ENCODE peak calls at places on chromosomes 5 and 9, in six cellular contexts. Q is ecto neural progenitor cell; X is activated naive CD8-positive, alpha-beta T cell treated with anti-CD3 and anti-CD28 coated beads, Interleukin-2, amount 50 U/mL, for 24 hours; N is coronary artery; M is Right ventricle myocardium superior; F is stimulated activated CD8-positive, alpha-beta memory T cell treated with anti-CD3 and anti-CD28 coated beads, Interleukin-2, amount 100 ng/mL, for 48 hours. A is an unnamed sample.

GRCh38 chr9:89814340-89815040 is 209.7 kb downstream of the GADD45G start:
- DNase-seq in Q (peak), X (no peak), N (peak), M (no peak), F (no peak), A (peak)

GRCh38 chr5:133245191-133246052 is 193.6 kb downstream of the HSPA4 start:
- DNase-seq in Q (no peak), X (peak), N (no peak), M (no peak), F (peak), A (peak)

GRCh38 chr5:79936644-79937216 is 54.3 kb downstream of the MTX3 start:
- DNase-seq in Q (no peak), X (no peak), N (no peak), M (no peak), F (no peak), A (no peak)

GRCh38 chr5:175743676-175744210 is 85.9 kb downstream of the HRH2 start:
- DNase-seq in Q (peak), X (no peak), N (no peak), M (no peak), F (no peak), A (no peak)

GRCh38 chr9:10855847-10856246 is 243.0 kb upstream of the PTPRD start:
- DNase-seq in Q (no peak), X (no peak), N (no peak), M (no peak), F (no peak), A (no peak)

GRCh38 chr9:68980341-68980914 is 33.5 kb downstream of the PRKACG start:
- DNase-seq in Q (no peak), X (no peak), N (no peak), M (no peak), F (no peak), A (no peak)

GRCh38 chr9:134858051-134858841 is 22.4 kb upstream of the FCN2 start:
- DNase-seq in Q (no peak), X (peak), N (peak), M (peak), F (no peak), A (peak)

GRCh38 chr9:37953775-37954437 is 50.0 kb upstream of the SLC25A51 start:
- DNase-seq in Q (no peak), X (peak), N (no peak), M (no peak), F (no peak), A (peak)

GRCh38 chr5:54206580-54207229 is 103.7 kb downstream of the ARL15 start:
- DNase-seq in Q (no peak), X (no peak), N (no peak), M (no peak), F (no peak), A (no peak)

GRCh38 chr9:127214421-127215265 is 49.9 kb upstream of the GARNL3 start:
- DNase-seq in Q (no peak), X (peak), N (no peak), M (no peak), F (peak), A (peak)

GRCh38 chr9:86940774-86941173 is 6.5 kb downstream of the GAS1 start:
- DNase-seq in Q (no peak), X (no peak), N (no peak), M (no peak), F (no peak), A (no peak)

GRCh38 chr9:110638381-110638954 is 30.1 kb upstream of the MUSK start:
- DNase-seq in Q (no peak), X (no peak), N (no peak), M (no peak), F (no peak), A (no peak)

GRCh38 chr9:7006417-7006816 is 248.6 kb downstream of the KDM4C start:
- DNase-seq in Q (no peak), X (no peak), N (no peak), M (no peak), F (no peak), A (no peak)

GRCh38 chr5:140631831-140632365 is 1.1 kb downstream of the CD14 start:
- DNase-seq in Q (no peak), X (no peak), N (no peak), M (peak), F (no peak), A (peak)

GRCh38 chr9:11038956-11039355 is 426.2 kb upstream of the PTPRD start:
- DNase-seq in Q (no peak), X (no peak), N (no peak), M (no peak), F (no peak), A (no peak)

GRCh38 chr9:129328357-129329103 is 150.5 kb upstream of the IER5L start:
- DNase-seq in Q (no peak), X (peak), N (no peak), M (no peak), F (no peak), A (peak)

GRCh38 chr9:96327694-96328352 is 25.8 kb upstream of the HSD17B3 start:
- DNase-seq in Q (no peak), X (peak), N (no peak), M (no peak), F (no peak), A (peak)

GRCh38 chr9:103152473-103152872 is 157.3 kb downstream of the CYLC2 start:
- DNase-seq in Q (no peak), X (no peak), N (no peak), M (no peak), F (no peak), A (no peak)

GRCh38 chr9:18610956-18611355 is 137.0 kb downstream of the ADAMTSL1 start:
- DNase-seq in Q (no peak), X (no peak), N (no peak), M (no peak), F (no peak), A (no peak)

GRCh38 chr9:91177661-91178280 is 183.9 kb downstream of the AUH start:
- DNase-seq in Q (no peak), X (peak), N (peak), M (no peak), F (no peak), A (peak)

GRCh38 chr5:2759091-2759490 is 7.6 kb upstream of the IRX2 start:
- DNase-seq in Q (peak), X (no peak), N (peak), M (no peak), F (no peak), A (no peak)

GRCh38 chr9:106981396-106982287 is 118.7 kb downstream of the ZNF462 start:
- DNase-seq in Q (no peak), X (no peak), N (no peak), M (no peak), F (no peak), A (no peak)

GRCh38 chr5:10762178-10762775 is 1.2 kb upstream of the DAP start:
- DNase-seq in Q (no peak), X (no peak), N (peak), M (peak), F (no peak), A (no peak)

GRCh38 chr9:35681341-35682002 is 7.7 kb downstream of the CA9 start:
- DNase-seq in Q (no peak), X (no peak), N (no peak), M (no peak), F (no peak), A (no peak)

GRCh38 chr9:111179577-111179976 is 141.3 kb upstream of the LPAR1 start:
- DNase-seq in Q (no peak), X (no peak), N (no peak), M (peak), F (no peak), A (no peak)

GRCh38 chr9:129235931-129236331 is 57.9 kb upstream of the IER5L start:
- DNase-seq in Q (no peak), X (peak), N (no peak), M (no peak), F (no peak), A (peak)

GRCh38 chr5:41695920-41696582 is 174.2 kb downstream of the OXCT1 start:
- DNase-seq in Q (no peak), X (no peak), N (no peak), M (no peak), F (no peak), A (no peak)

GRCh38 chr9:113590991-113591898 is 127.7 kb downstream of the RGS3 start:
- DNase-seq in Q (peak), X (peak), N (no peak), M (peak), F (peak), A (peak)

GRCh38 chr5:71681282-71681681 is 37.8 kb upstream of the CARTPT start:
- DNase-seq in Q (no peak), X (no peak), N (no peak), M (no peak), F (no peak), A (no peak)

GRCh38 chr9:132498811-132499210 is 83.6 kb upstream of the BARHL1 start:
- DNase-seq in Q (peak), X (no peak), N (no peak), M (no peak), F (no peak), A (no peak)

GRCh38 chr5:12777342-12777741 is 873.1 kb upstream of the CTNND2 start:
- DNase-seq in Q (no peak), X (no peak), N (no peak), M (no peak), F (no peak), A (no peak)

GRCh38 chr5:132826424-132827082 is 3.9 kb downstream of the SHROOM1 start:
- DNase-seq in Q (no peak), X (no peak), N (no peak), M (no peak), F (no peak), A (no peak)

GRCh38 chr5:159156839-159157238 is 52.5 kb downstream of the RNF145 start:
- DNase-seq in Q (no peak), X (no peak), N (no peak), M (no peak), F (no peak), A (peak)

GRCh38 chr5:138748630-138749081 is 4.6 kb upstream of the CTNNA1 start:
- DNase-seq in Q (no peak), X (no peak), N (no peak), M (no peak), F (no peak), A (peak)

GRCh38 chr5:1016476-1016875 is 7.9 kb downstream of the NKD2 start:
- DNase-seq in Q (no peak), X (no peak), N (no peak), M (no peak), F (no peak), A (no peak)

GRCh38 chr5:31854625-31855526 is 215.9 kb downstream of the PDZD2 start:
- DNase-seq in Q (peak), X (peak), N (peak), M (peak), F (no peak), A (peak)

GRCh38 chr9:114653556-114654159 is 3.9 kb downstream of the TEX53 start:
- DNase-seq in Q (peak), X (peak), N (no peak), M (no peak), F (peak), A (peak)

GRCh38 chr9:115808108-115808507 is 345.5 kb upstream of the PAPPA start:
- DNase-seq in Q (no peak), X (no peak), N (no peak), M (no peak), F (no peak), A (no peak)